ENCODE peak calls at places on chromosome 4, in five cellular contexts. One of them, this sample, is unnamed.

GRCh38 chr4:94304365-94304971 is 38.2 kb downstream of the HPGDS start:
- DNase-seq in foreskin fibroblast: peak; percentile 17
- DNase-seq in right cardiac atrium: no peak
- DNase-seq in HL-60: no peak
- DNase-seq in AG04450: no peak
- DNase-seq in this sample: peak; percentile 3

GRCh38 chr4:27716693-27717505 is 856.3 kb downstream of the STIM2 start:
- DNase-seq in HL-60: no peak
- DNase-seq in foreskin fibroblast: no peak
- DNase-seq in AG04450: no peak
- DNase-seq in right cardiac atrium: no peak
- DNase-seq in this sample: no peak

GRCh38 chr4:184387351-184387750 is 87.0 kb downstream of the IRF2 start:
- DNase-seq in foreskin fibroblast: no peak
- DNase-seq in right cardiac atrium: no peak
- DNase-seq in AG04450: no peak
- DNase-seq in HL-60: no peak
- DNase-seq in this sample: no peak

GRCh38 chr4:13386405-13387107 is 97.6 kb downstream of the RAB28 start:
- DNase-seq in right cardiac atrium: no peak
- DNase-seq in foreskin fibroblast: no peak
- DNase-seq in AG04450: no peak
- DNase-seq in HL-60: no peak
- DNase-seq in this sample: no peak

GRCh38 chr4:41715155-41715554 is 33.4 kb downstream of the PHOX2B start:
- DNase-seq in HL-60: no peak
- DNase-seq in right cardiac atrium: no peak
- DNase-seq in AG04450: no peak
- DNase-seq in foreskin fibroblast: no peak
- DNase-seq in this sample: no peak

GRCh38 chr4:138775485-138775884 is 240.1 kb upstream of the NOCT start:
- DNase-seq in right cardiac atrium: no peak
- DNase-seq in AG04450: no peak
- DNase-seq in foreskin fibroblast: no peak
- DNase-seq in HL-60: no peak
- DNase-seq in this sample: no peak

GRCh38 chr4:153676984-153677383 is 7.1 kb upstream of the TLR2 start:
- DNase-seq in right cardiac atrium: no peak
- DNase-seq in AG04450: no peak
- DNase-seq in foreskin fibroblast: peak; percentile 65
- DNase-seq in HL-60: no peak
- DNase-seq in this sample: no peak

GRCh38 chr4:77074961-77075855 is 581 bp downstream of the CCNI start:
- DNase-seq in AG04450: no peak
- DNase-seq in HL-60: peak; percentile 66
- DNase-seq in right cardiac atrium: peak; percentile 79
- DNase-seq in foreskin fibroblast: peak; percentile 65
- DNase-seq in this sample: peak; percentile 53

DNA sequence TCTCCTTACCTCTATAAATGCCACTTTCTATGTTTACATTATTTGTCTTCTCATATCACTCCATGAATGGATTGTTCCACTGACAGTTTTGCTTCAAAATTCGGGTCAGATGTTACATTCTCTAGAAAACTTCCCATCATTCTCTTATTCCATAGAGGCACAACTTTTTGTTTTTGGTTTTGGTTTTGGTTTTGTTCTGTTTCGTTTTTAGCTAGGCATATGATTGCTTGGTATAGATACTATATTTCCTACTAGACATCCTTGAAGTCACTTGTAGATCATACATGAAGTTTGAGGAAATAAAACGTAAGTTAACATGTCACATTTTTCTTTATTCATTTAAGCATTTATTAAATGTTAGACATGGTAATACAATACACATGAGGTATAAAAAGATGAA is 961.0 kb downstream of the PCDH18 start:
- DNase-seq in foreskin fibroblast: no peak
- DNase-seq in AG04450: no peak
- DNase-seq in HL-60: no peak
- DNase-seq in right cardiac atrium: no peak
- DNase-seq in this sample: no peak
- H3K4me3 ChIP-seq in foreskin fibroblast: no peak overlapping the region
- H3K4me3 ChIP-seq in AG04450: no peak overlapping the region
- H3K4me3 ChIP-seq in HL-60: no peak overlapping the region
- H3K4me3 ChIP-seq in right cardiac atrium: no peak overlapping the region
- H3K4me3 ChIP-seq in this sample: no peak overlapping the region

DNA sequence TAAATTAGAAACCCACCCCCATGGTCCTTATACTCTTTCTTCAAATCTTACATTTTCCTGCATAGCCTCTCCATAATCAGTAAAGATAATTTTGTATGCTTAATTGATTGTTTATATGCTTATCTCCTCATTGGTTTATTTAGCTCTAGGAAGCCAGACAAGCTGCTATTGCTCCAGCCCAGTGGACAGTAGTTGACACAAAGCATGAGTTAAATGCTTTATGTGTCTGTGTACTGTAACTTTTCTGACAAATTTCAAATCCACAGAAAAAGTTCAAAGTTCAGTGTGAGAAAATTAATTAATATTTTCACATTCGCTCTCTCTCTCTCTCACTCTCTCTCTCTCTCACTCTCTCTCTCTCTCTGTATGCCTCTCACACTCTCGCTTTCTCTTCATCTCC is 181.7 kb downstream of the GABRB1 start:
- DNase-seq in AG04450: no peak
- DNase-seq in HL-60: no peak
- DNase-seq in right cardiac atrium: no peak
- DNase-seq in foreskin fibroblast: no peak
- DNase-seq in this sample: no peak
- H3K4me3 ChIP-seq in AG04450: no peak overlapping the region
- H3K4me3 ChIP-seq in HL-60: no peak overlapping the region
- H3K4me3 ChIP-seq in right cardiac atrium: no peak overlapping the region
- H3K4me3 ChIP-seq in foreskin fibroblast: no peak overlapping the region
- H3K4me3 ChIP-seq in this sample: no peak overlapping the region

GRCh38 chr4:140057693-140058092 is 96.3 kb downstream of the MAML3 start:
- DNase-seq in right cardiac atrium: no peak
- DNase-seq in AG04450: no peak
- DNase-seq in foreskin fibroblast: no peak
- DNase-seq in HL-60: no peak
- DNase-seq in this sample: no peak
- H3K4me3 ChIP-seq in right cardiac atrium: no peak overlapping the region
- H3K4me3 ChIP-seq in AG04450: no peak overlapping the region
- H3K4me3 ChIP-seq in foreskin fibroblast: no peak overlapping the region
- H3K4me3 ChIP-seq in HL-60: no peak overlapping the region
- H3K4me3 ChIP-seq in this sample: no peak overlapping the region

GRCh38 chr4:8157496-8157895 is 1.1 kb downstream of the ABLIM2 start:
- DNase-seq in right cardiac atrium: peak; percentile 52
- DNase-seq in HL-60: no peak
- DNase-seq in foreskin fibroblast: no peak
- DNase-seq in AG04450: no peak
- DNase-seq in this sample: no peak
- H3K4me3 ChIP-seq in right cardiac atrium: peak overlapping the region; percentile 79
- H3K4me3 ChIP-seq in HL-60: no peak overlapping the region
- H3K4me3 ChIP-seq in foreskin fibroblast: no peak overlapping the region
- H3K4me3 ChIP-seq in AG04450: no peak overlapping the region
- H3K4me3 ChIP-seq in this sample: no peak overlapping the region

DNA sequence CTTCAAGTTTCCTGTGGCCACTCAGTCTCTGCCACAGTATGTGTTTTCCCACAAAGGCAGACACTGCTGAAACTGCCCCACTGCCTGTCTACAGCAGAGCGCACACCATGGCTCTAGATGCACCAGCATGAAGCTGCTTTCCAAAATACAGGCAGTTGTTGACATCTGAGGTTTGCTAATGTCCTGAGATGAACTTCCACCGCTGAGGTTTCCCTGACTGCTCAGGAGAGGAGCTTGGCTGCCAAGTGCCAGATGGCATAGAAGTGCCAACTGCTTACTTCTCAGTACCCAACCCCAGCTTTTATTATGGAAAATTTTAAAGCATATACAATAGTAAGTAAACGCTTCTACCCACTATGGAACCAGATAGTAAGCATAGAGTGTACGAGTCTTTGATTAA is 61.0 kb upstream of the EXOC1L start:
- DNase-seq in AG04450: no peak
- DNase-seq in right cardiac atrium: no peak
- DNase-seq in HL-60: no peak
- DNase-seq in foreskin fibroblast: no peak
- DNase-seq in this sample: no peak
- H3K4me3 ChIP-seq in AG04450: no peak overlapping the region
- H3K4me3 ChIP-seq in right cardiac atrium: no peak overlapping the region
- H3K4me3 ChIP-seq in HL-60: no peak overlapping the region
- H3K4me3 ChIP-seq in foreskin fibroblast: no peak overlapping the region
- H3K4me3 ChIP-seq in this sample: no peak overlapping the region

DNA sequence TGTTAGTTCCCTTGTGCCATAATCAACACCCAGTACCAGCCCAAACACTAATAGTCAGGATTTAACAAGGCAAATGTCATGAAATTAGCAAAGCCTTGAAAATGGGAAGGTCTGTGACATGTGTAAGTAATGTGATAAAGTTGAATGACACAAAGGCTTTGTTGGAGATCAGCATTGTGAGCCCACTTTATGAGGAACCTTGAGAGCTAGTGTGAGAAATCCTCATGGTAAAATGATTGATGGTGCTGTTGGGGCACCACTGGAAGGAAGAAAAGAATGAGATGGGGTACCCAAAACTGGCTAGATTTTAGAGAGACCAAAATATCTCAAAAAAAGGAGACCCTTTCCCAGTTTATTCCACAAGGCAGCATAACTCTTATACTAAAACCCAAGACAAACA is 3.3 kb upstream of the LIN54 start:
- DNase-seq in foreskin fibroblast: no peak
- DNase-seq in AG04450: no peak
- DNase-seq in HL-60: no peak
- DNase-seq in right cardiac atrium: no peak
- DNase-seq in this sample: no peak
- H3K4me3 ChIP-seq in foreskin fibroblast: peak overlapping the region; percentile 60
- H3K4me3 ChIP-seq in AG04450: no peak overlapping the region
- H3K4me3 ChIP-seq in HL-60: peak overlapping the region; percentile 86
- H3K4me3 ChIP-seq in right cardiac atrium: peak overlapping the region; percentile 58
- H3K4me3 ChIP-seq in this sample: no peak overlapping the region

GRCh38 chr4:85783483-85783882 is 308.5 kb downstream of the ARHGAP24 start:
- DNase-seq in foreskin fibroblast: peak; percentile 89
- DNase-seq in right cardiac atrium: no peak
- DNase-seq in HL-60: no peak
- DNase-seq in AG04450: no peak
- DNase-seq in this sample: no peak

GRCh38 chr4:85777908-85778808 is 303.2 kb downstream of the ARHGAP24 start:
- DNase-seq in foreskin fibroblast: no peak
- DNase-seq in HL-60: no peak
- DNase-seq in AG04450: no peak
- DNase-seq in right cardiac atrium: no peak
- DNase-seq in this sample: peak; percentile 24

GRCh38 chr4:85778809-85779124 is 303.8 kb downstream of the ARHGAP24 start:
- DNase-seq in foreskin fibroblast: no peak
- DNase-seq in right cardiac atrium: no peak
- DNase-seq in HL-60: no peak
- DNase-seq in AG04450: no peak
- DNase-seq in this sample: no peak

GRCh38 chr4:85779165-85779564 is 304.2 kb downstream of the ARHGAP24 start:
- DNase-seq in HL-60: no peak
- DNase-seq in AG04450: no peak
- DNase-seq in foreskin fibroblast: peak; percentile 48
- DNase-seq in right cardiac atrium: no peak
- DNase-seq in this sample: no peak

DNA sequence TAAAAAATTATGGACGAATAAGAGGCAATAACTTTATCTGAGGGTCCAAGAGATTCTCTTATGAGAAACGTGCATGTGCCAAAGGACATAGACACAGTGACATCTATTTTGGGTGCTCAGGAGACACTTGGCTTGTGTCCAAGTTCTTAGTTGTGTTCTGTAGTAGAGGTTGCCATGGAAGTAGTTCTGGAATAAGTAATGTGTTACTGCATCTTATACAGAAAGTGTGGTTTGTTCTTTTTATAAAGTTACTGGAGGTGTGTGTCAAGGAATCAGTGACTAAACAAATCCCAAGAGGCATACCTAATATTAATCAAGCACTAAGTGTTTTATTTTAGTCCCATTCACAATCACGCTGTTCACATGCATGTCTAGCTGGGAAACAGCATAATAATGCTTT is 305.7 kb downstream of the ARHGAP24 start:
- DNase-seq in foreskin fibroblast: no peak
- DNase-seq in HL-60: no peak
- DNase-seq in right cardiac atrium: no peak
- DNase-seq in AG04450: no peak
- DNase-seq in this sample: no peak
- H3K4me3 ChIP-seq in foreskin fibroblast: peak overlapping the region; percentile 54
- H3K4me3 ChIP-seq in HL-60: no peak overlapping the region
- H3K4me3 ChIP-seq in right cardiac atrium: no peak overlapping the region
- H3K4me3 ChIP-seq in AG04450: peak overlapping the region; percentile 34
- H3K4me3 ChIP-seq in this sample: no peak overlapping the region

This sample was measured in GM12864.